ENCODE peak calls at places on chromosomes 16 and 17, in four cellular contexts. S is Karpas-422; U is GDM1; A is activated CD8-positive, alpha-beta memory T cell treated with anti-CD3 and anti-CD28 coated beads for 24 hours. K is an unnamed sample.

GRCh38 chr17:34675143-34675542 is 95.8 kb downstream of the TMEM132E start:
- DNase-seq in S (no peak), U (no peak), A (no peak), K (no peak)

GRCh38 chr16:29154676-29155121 is 169.8 kb downstream of the LAT start:
- DNase-seq in S (no peak), U (no peak), A (no peak), K (no peak)

GRCh38 chr16:86625821-86626220 is 47.5 kb downstream of the FOXL1 start:
- DNase-seq in S (no peak), U (no peak), A (no peak), K (no peak)

GRCh38 chr17:9258115-9259020 is 237.1 kb downstream of the NTN1 start:
- DNase-seq in S (no peak), U (no peak), A (no peak), K (no peak)

GRCh38 chr16:11727945-11728543 is 14.6 kb downstream of the TXNDC11 start:
- DNase-seq in S (no peak), U (no peak), A (no peak), K (peak)

GRCh38 chr17:66455022-66455547 is 152.7 kb downstream of the PRKCA start:
- DNase-seq in S (no peak), U (no peak), A (no peak), K (no peak)

GRCh38 chr16:397135-397661 is at the start of gene NME4:
- DNase-seq in S (peak), U (peak), A (no peak), K (no peak)

GRCh38 chr16:5490499-5490898 is 392.9 kb upstream of the EEF2KMT start:
- DNase-seq in S (peak), U (peak), A (no peak), K (no peak)

GRCh38 chr16:65679785-65680184 is 557.9 kb upstream of the CDH11 start:
- DNase-seq in S (no peak), U (no peak), A (no peak), K (no peak)

GRCh38 chr17:7560172-7561027 is 1.3 kb upstream of the SENP3 start:
- DNase-seq in S (peak), U (no peak), A (peak), K (no peak)

GRCh38 chr17:50649042-50649908 is 14.6 kb downstream of the ABCC3 start:
- DNase-seq in S (peak), U (no peak), A (no peak), K (no peak)

GRCh38 chr16:20253825-20254224 is 73.5 kb downstream of the GP2 start:
- DNase-seq in S (no peak), U (no peak), A (no peak), K (no peak)

GRCh38 chr17:65985571-65985970 is 206.4 kb downstream of the CEP112 start:
- DNase-seq in S (no peak), U (no peak), A (no peak), K (no peak)

K was measured in CMK.